ENCODE peak calls at places on chromosomes 5 and 9, in nine cellular contexts. K is neural progenitor cell, I is GM23338, T is OCI-LY7, Q is GM23248, A is SK-N-SH, O is MM.1S, D is HCT116, C is hepatocyte. V is an unnamed sample.
A peak's percentile ranks its signal among the peaks of the same experiment; 100 is the strongest.

GRCh38 chr9:38226491-38226951 is 157.5 kb upstream of the SHB start:
- DNase-seq in K (no peak), I (peak; percentile 57), T (no peak), Q (peak; percentile 5), A (no peak), O (no peak), D (no peak), C (no peak), V (peak; percentile 29)

GRCh38 chr5:91632871-91633270 is 249.8 kb upstream of the ARRDC3 start:
- DNase-seq in K (peak; percentile 79), I (no peak), T (no peak), Q (no peak), A (no peak), O (peak; percentile 22), D (no peak), C (no peak), V (peak; percentile 26)

GRCh38 chr9:96478829-96479371 is 28.9 kb downstream of the HABP4 start:
- DNase-seq in K (no peak), I (no peak), T (no peak), Q (peak; percentile 76), A (no peak), O (no peak), D (no peak), C (no peak), V (no peak)

GRCh38 chr9:3887121-3887797 is 361.5 kb upstream of the RFX3 start:
- DNase-seq in K (no peak), I (no peak), T (no peak), Q (no peak), A (no peak), O (no peak), D (no peak), C (no peak), V (no peak)

GRCh38 chr5:65027149-65027548 is 258.4 kb downstream of the CWC27 start:
- DNase-seq in K (no peak), I (no peak), T (peak; percentile 57), Q (no peak), A (peak; percentile 32), O (peak; percentile 58), D (no peak), C (no peak), V (no peak)

GRCh38 chr9:121266906-121267650 is 884 bp upstream of the GSN start:
- DNase-seq in K (no peak), I (no peak), T (no peak), Q (no peak), A (no peak), O (no peak), D (no peak), C (no peak), V (no peak)

GRCh38 chr9:38443181-38443580 is 18.9 kb upstream of the IGFBPL1 start:
- DNase-seq in K (no peak), I (no peak), T (no peak), Q (no peak), A (no peak), O (no peak), D (no peak), C (peak; percentile 84), V (peak; percentile 70)

GRCh38 chr9:85511746-85512145 is 230.0 kb downstream of the AGTPBP1 start:
- DNase-seq in K (no peak), I (no peak), T (no peak), Q (no peak), A (no peak), O (no peak), D (no peak), C (no peak), V (no peak)

GRCh38 chr9:126415741-126416370 is 89.2 kb downstream of the MVB12B start:
- DNase-seq in K (no peak), I (no peak), T (no peak), Q (no peak), A (no peak), O (no peak), D (no peak), C (no peak), V (no peak)

GRCh38 chr9:126412945-126413344 is 86.3 kb downstream of the MVB12B start:
- DNase-seq in K (no peak), I (no peak), T (no peak), Q (peak; percentile 29), A (no peak), O (no peak), D (no peak), C (no peak), V (no peak)

GRCh38 chr9:126411225-126411947 is 84.8 kb downstream of the MVB12B start:
- DNase-seq in K (no peak), I (no peak), T (peak; percentile 48), Q (peak; percentile 72), A (no peak), O (peak; percentile 85), D (no peak), C (no peak), V (peak; percentile 16)

GRCh38 chr9:126411948-126412284 is 85.3 kb downstream of the MVB12B start:
- DNase-seq in K (no peak), I (no peak), T (peak; percentile 6), Q (no peak), A (no peak), O (no peak), D (no peak), C (no peak), V (no peak)

DNA sequence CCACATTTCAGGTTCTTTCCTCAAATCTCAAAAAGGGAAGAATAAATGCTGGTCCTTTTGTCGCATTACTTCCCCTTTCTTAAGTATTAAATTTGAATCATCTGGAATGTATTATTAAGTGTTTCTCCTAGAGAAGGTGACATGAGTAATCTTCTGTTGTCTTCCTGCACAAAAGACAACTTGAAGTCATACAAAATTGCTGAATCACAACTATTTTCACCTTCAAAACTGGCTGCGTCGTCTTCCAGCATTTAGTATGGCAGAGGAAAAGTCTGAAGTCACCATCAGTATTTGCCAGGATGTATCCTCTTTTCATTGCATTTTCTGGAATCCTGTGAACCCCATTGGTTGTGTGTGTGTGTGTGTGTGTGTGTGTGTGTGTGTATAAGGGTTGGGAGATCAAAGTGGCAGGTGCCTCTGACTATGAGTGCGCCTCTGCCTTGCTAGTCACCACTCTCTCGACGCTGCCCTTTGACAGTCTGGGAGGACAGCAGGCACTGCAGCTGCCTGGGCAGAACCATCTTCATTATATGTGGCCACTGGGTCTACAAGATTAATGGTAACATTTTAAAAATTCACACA is 86.9 kb downstream of the MVB12B start:
- DNase-seq in K (no peak), I (no peak), T (no peak), Q (no peak), A (no peak), O (no peak), D (no peak), C (no peak), V (no peak)
- TF ChIP-seq EZH2phosphoT487 in K (no peak), I (no peak), T (no peak), Q (no peak), A (no peak), O (no peak), D (no peak), C (no peak), V (no peak)

DNA sequence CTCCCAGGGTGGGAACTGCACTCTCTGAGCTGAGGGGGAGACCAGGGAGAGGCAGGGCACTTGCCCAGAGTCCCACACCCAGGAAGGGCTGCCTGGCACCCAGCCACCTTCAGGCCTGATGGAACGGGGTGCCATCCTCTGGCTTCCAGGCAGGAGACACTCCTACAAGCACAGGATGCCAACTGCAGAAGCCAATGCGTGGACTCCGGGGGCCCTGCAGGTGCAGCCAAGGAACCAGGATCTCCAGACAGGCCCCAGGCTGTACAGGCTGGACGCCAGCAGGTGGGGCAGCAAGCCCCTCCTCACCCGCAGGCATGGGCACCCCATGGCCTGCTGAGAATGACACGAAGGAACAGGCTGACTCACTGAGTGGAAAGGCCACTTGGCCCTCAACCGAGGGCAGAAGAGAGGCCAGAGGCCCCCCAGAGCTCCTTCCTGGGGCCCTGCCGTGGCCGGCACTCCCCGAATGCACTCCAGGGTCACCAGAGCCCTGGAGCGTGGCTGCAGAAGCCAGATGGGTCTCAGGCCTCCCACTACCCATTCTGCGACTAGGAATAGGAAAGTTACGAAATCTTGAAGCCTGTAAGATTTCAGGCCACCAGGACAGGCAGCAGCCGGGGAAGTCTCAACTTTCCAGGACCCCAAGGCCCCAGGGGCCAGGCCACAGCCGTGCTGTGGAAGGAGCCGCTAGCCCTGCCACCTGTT is 15.7 kb downstream of the NACC2 start:
- DNase-seq in K (peak; percentile 16), I (no peak), T (no peak), Q (no peak), A (peak; percentile 38), O (no peak), D (no peak), C (no peak), V (no peak)
- TF ChIP-seq EZH2phosphoT487 in K (no peak), I (no peak), T (no peak), Q (no peak), A (no peak), O (no peak), D (no peak), C (no peak), V (no peak)

GRCh38 chr9:109781541-109782197 is 1.7 kb downstream of the PALM2AKAP2 start:
- DNase-seq in K (no peak), I (no peak), T (no peak), Q (peak; percentile 53), A (no peak), O (no peak), D (no peak), C (no peak), V (no peak)

GRCh38 chr9:109781086-109781485 is 1.1 kb downstream of the PALM2AKAP2 start:
- DNase-seq in K (no peak), I (no peak), T (no peak), Q (peak; percentile 63), A (no peak), O (no peak), D (no peak), C (no peak), V (no peak)

GRCh38 chr9:109779711-109780452 is at the start of gene PALM2AKAP2:
- DNase-seq in K (peak; percentile 93), I (peak; percentile 85), T (no peak), Q (peak; percentile 89), A (peak; percentile 47), O (peak; percentile 33), D (no peak), C (peak; percentile 87), V (peak; percentile 58)

GRCh38 chr9:109776391-109776790 is 3.6 kb upstream of the PALM2AKAP2 start:
- DNase-seq in K (no peak), I (no peak), T (no peak), Q (no peak), A (no peak), O (no peak), D (no peak), C (no peak), V (no peak)

DNA sequence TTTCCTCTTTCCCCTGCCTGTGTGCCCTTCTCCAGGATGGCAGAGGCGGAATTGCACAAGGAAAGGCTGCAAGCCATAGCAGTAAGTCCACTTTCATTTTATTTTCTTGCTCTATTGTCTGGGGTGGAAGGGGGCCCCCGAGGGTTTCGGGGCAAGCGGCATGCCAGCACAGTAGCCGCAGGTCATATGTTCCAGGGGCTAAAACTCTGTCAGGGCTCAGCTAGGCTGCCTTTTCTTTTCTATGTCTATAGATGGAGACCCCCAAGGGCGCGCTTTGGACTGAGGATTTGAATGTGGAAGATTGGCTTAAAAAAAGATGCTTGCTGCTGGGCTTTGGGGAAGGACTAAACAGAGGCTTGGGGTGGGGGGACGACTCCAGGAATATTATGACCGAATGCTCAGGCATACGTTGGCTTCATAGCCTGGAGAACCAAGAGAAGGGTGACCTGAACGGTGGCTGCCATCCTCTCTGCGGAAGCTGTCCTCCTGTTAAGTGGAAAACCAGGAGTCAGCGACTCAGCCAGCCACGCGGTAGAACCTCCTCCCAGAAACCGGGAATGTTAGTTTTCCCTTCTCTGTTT is 545 bp downstream of the PALM2AKAP2 start:
- DNase-seq in K (peak; percentile 75), I (peak; percentile 39), T (no peak), Q (peak; percentile 61), A (no peak), O (no peak), D (no peak), C (no peak), V (peak; percentile 2)
- TF ChIP-seq EZH2phosphoT487 in K (no peak), I (no peak), T (no peak), Q (no peak), A (no peak), O (no peak), D (no peak), C (no peak), V (no peak)

GRCh38 chr5:1789838-1790462 is 9.7 kb downstream of the MRPL36 start:
- DNase-seq in K (no peak), I (no peak), T (no peak), Q (peak; percentile 84), A (no peak), O (no peak), D (no peak), C (no peak), V (peak; percentile 71)
- TF ChIP-seq EZH2phosphoT487 in K (no peak), I (no peak), T (no peak), Q (no peak), A (no peak), O (no peak), D (no peak), C (no peak), V (no peak)